ENCODE peak calls at places on chromosomes 5 and 9, in six cellular contexts. R is Panc1, N is OCI-LY7, O is SJCRH30, T is Right ventricle myocardium superior, K is AG08395. S is an unnamed sample.

GRCh38 chr5:151058891-151059611 is 21.8 kb downstream of the TNIP1 start:
- DNase-seq in R (no peak), N (peak), O (no peak), T (no peak), K (no peak), S (no peak)

GRCh38 chr9:137470785-137471184 is 11.7 kb upstream of the NSMF start:
- DNase-seq in R (no peak), N (no peak), O (no peak), T (no peak), K (no peak), S (no peak)

GRCh38 chr9:82490019-82490499 is 501.5 kb downstream of the SPATA31D1 start:
- DNase-seq in R (no peak), N (no peak), O (peak), T (no peak), K (peak), S (no peak)

GRCh38 chr5:159850192-159850573 is 66.1 kb upstream of the ADRA1B start:
- DNase-seq in R (no peak), N (no peak), O (peak), T (no peak), K (peak), S (no peak)

GRCh38 chr9:108002296-108003056 is 512.9 kb upstream of the KLF4 start:
- DNase-seq in R (no peak), N (no peak), O (no peak), T (no peak), K (peak), S (no peak)

GRCh38 chr9:114497220-114497619 is 8.1 kb downstream of the WHRN start:
- DNase-seq in R (no peak), N (no peak), O (no peak), T (no peak), K (no peak), S (no peak)

GRCh38 chr5:191949-192690 is 825 bp downstream of the LRRC14B start:
- DNase-seq in R (no peak), N (no peak), O (no peak), T (no peak), K (no peak), S (no peak)

GRCh38 chr9:8863064-8863463 is 1063.5 kb upstream of the DMAC1 start:
- DNase-seq in R (no peak), N (no peak), O (no peak), T (no peak), K (no peak), S (no peak)

GRCh38 chr5:59542841-59543825 is 350.4 kb downstream of the PDE4D start:
- DNase-seq in R (no peak), N (no peak), O (peak), T (peak), K (peak), S (peak)

GRCh38 chr5:107951322-107951721 is 280.6 kb upstream of the EFNA5 start:
- DNase-seq in R (no peak), N (no peak), O (no peak), T (no peak), K (no peak), S (no peak)

GRCh38 chr9:93189369-93190132 is 5.6 kb downstream of the WNK2 start:
- DNase-seq in R (no peak), N (no peak), O (no peak), T (peak), K (no peak), S (no peak)

GRCh38 chr5:31196309-31196708 is 2.8 kb downstream of the CDH6 start:
- DNase-seq in R (no peak), N (no peak), O (peak), T (no peak), K (no peak), S (no peak)

GRCh38 chr5:110386782-110387181 is 339.7 kb downstream of the TMEM232 start:
- DNase-seq in R (no peak), N (no peak), O (peak), T (no peak), K (peak), S (no peak)

S was measured in heart right ventricle.